ENCODE peak calls at places on chromosomes 1 and 21, in five cellular contexts. One of them, this sample, is unnamed.

GRCh38 chr1:116258668-116259419 is 114.2 kb upstream of the ATP1A1 start:
- DNase-seq in A549: no peak
- DNase-seq in transverse colon: no peak
- DNase-seq in ovary: no peak
- DNase-seq in upper lobe of left lung: no peak
- DNase-seq in this sample: no peak

GRCh38 chr1:193059282-193060225 is at the start of the genes RO60 and UCHL5:
- DNase-seq in A549: peak; percentile 91
- DNase-seq in ovary: peak; percentile 95
- DNase-seq in upper lobe of left lung: peak; percentile 98
- DNase-seq in transverse colon: peak; percentile 97
- DNase-seq in this sample: peak; percentile 96

GRCh38 chr1:231935856-231936255 is 309.3 kb downstream of the DISC1 start:
- DNase-seq in A549: no peak
- DNase-seq in upper lobe of left lung: no peak
- DNase-seq in ovary: no peak
- DNase-seq in transverse colon: no peak
- DNase-seq in this sample: no peak

GRCh38 chr1:8875216-8875861 is 3.1 kb downstream of the ENO1 start:
- DNase-seq in transverse colon: no peak
- DNase-seq in ovary: no peak
- DNase-seq in A549: no peak
- DNase-seq in upper lobe of left lung: no peak
- DNase-seq in this sample: no peak

GRCh38 chr1:40399984-40400704 is 26.6 kb downstream of the SMAP2 start:
- DNase-seq in ovary: no peak
- DNase-seq in transverse colon: no peak
- DNase-seq in upper lobe of left lung: no peak
- DNase-seq in A549: no peak
- DNase-seq in this sample: no peak

GRCh38 chr1:78586572-78586971 is 33.7 kb upstream of the IFI44L start:
- DNase-seq in upper lobe of left lung: no peak
- DNase-seq in A549: no peak
- DNase-seq in ovary: no peak
- DNase-seq in transverse colon: no peak
- DNase-seq in this sample: no peak

GRCh38 chr1:175750366-175751111 is 7.1 kb upstream of the TNR start:
- DNase-seq in ovary: no peak
- DNase-seq in upper lobe of left lung: no peak
- DNase-seq in A549: no peak
- DNase-seq in transverse colon: no peak
- DNase-seq in this sample: no peak

GRCh38 chr21:46096997-46097825 is 701 bp upstream of the COL6A2 start:
- DNase-seq in A549: no peak
- DNase-seq in transverse colon: peak; percentile 8
- DNase-seq in upper lobe of left lung: peak; percentile 18
- DNase-seq in ovary: peak; percentile 61
- DNase-seq in this sample: peak; percentile 24

GRCh38 chr1:37446874-37447273 is 27.5 kb upstream of the ZC3H12A start:
- DNase-seq in ovary: no peak
- DNase-seq in upper lobe of left lung: no peak
- DNase-seq in A549: no peak
- DNase-seq in transverse colon: no peak
- DNase-seq in this sample: no peak

GRCh38 chr1:45335732-45336365 is 4.1 kb upstream of the TOE1 start:
- DNase-seq in ovary: no peak
- DNase-seq in transverse colon: peak; percentile 38
- DNase-seq in upper lobe of left lung: no peak
- DNase-seq in A549: no peak
- DNase-seq in this sample: no peak

GRCh38 chr1:45340816-45341215 is 576 bp upstream of the MUTYH start:
- DNase-seq in transverse colon: no peak
- DNase-seq in ovary: no peak
- DNase-seq in A549: no peak
- DNase-seq in upper lobe of left lung: no peak
- DNase-seq in this sample: no peak

GRCh38 chr1:45344491-45344890 is 4.3 kb upstream of the MUTYH start:
- DNase-seq in upper lobe of left lung: no peak
- DNase-seq in ovary: no peak
- DNase-seq in A549: no peak
- DNase-seq in transverse colon: no peak
- DNase-seq in this sample: no peak

GRCh38 chr1:45337630-45338320 is 2.2 kb upstream of the TOE1 start:
- DNase-seq in upper lobe of left lung: no peak
- DNase-seq in transverse colon: no peak
- DNase-seq in A549: no peak
- DNase-seq in ovary: no peak
- DNase-seq in this sample: no peak

GRCh38 chr1:45339694-45340558 is at the start of the genes MUTYH and TOE1:
- DNase-seq in upper lobe of left lung: peak; percentile 95
- DNase-seq in transverse colon: peak; percentile 95
- DNase-seq in A549: peak; percentile 82
- DNase-seq in ovary: peak; percentile 90
- DNase-seq in this sample: peak; percentile 94
- TF ChIP-seq EP300 in upper lobe of left lung: no peak
- TF ChIP-seq EP300 in transverse colon: no peak
- TF ChIP-seq EP300 in A549: no peak
- TF ChIP-seq EP300 in ovary: no peak
- TF ChIP-seq EP300 in this sample: no peak

GRCh38 chr1:226814751-226815496 is 55.5 kb upstream of the PSEN2 start:
- DNase-seq in upper lobe of left lung: peak; percentile 92
- DNase-seq in transverse colon: peak; percentile 73
- DNase-seq in A549: peak; percentile 56
- DNase-seq in ovary: peak; percentile 43
- DNase-seq in this sample: peak; percentile 63
- TF ChIP-seq EP300 in upper lobe of left lung: peak; percentile 87
- TF ChIP-seq EP300 in transverse colon: peak; percentile 79
- TF ChIP-seq EP300 in A549: no peak
- TF ChIP-seq EP300 in ovary: peak; percentile 86
- TF ChIP-seq EP300 in this sample: peak; percentile 76

GRCh38 chr1:23772854-23773242 is 5.4 kb upstream of the PITHD1 start:
- DNase-seq in ovary: no peak
- DNase-seq in upper lobe of left lung: no peak
- DNase-seq in A549: no peak
- DNase-seq in transverse colon: no peak
- DNase-seq in this sample: no peak

GRCh38 chr1:23779826-23780371 is 1.7 kb downstream of the PITHD1 start:
- DNase-seq in A549: no peak
- DNase-seq in transverse colon: no peak
- DNase-seq in ovary: no peak
- DNase-seq in upper lobe of left lung: no peak
- DNase-seq in this sample: no peak

GRCh38 chr1:23776198-23776597 is 2.0 kb upstream of the PITHD1 start:
- DNase-seq in A549: no peak
- DNase-seq in transverse colon: no peak
- DNase-seq in upper lobe of left lung: no peak
- DNase-seq in ovary: no peak
- DNase-seq in this sample: no peak

GRCh38 chr1:23774174-23774880 is 3.9 kb upstream of the PITHD1 start:
- DNase-seq in transverse colon: no peak
- DNase-seq in ovary: no peak
- DNase-seq in A549: no peak
- DNase-seq in upper lobe of left lung: peak; percentile 34
- DNase-seq in this sample: no peak

DNA sequence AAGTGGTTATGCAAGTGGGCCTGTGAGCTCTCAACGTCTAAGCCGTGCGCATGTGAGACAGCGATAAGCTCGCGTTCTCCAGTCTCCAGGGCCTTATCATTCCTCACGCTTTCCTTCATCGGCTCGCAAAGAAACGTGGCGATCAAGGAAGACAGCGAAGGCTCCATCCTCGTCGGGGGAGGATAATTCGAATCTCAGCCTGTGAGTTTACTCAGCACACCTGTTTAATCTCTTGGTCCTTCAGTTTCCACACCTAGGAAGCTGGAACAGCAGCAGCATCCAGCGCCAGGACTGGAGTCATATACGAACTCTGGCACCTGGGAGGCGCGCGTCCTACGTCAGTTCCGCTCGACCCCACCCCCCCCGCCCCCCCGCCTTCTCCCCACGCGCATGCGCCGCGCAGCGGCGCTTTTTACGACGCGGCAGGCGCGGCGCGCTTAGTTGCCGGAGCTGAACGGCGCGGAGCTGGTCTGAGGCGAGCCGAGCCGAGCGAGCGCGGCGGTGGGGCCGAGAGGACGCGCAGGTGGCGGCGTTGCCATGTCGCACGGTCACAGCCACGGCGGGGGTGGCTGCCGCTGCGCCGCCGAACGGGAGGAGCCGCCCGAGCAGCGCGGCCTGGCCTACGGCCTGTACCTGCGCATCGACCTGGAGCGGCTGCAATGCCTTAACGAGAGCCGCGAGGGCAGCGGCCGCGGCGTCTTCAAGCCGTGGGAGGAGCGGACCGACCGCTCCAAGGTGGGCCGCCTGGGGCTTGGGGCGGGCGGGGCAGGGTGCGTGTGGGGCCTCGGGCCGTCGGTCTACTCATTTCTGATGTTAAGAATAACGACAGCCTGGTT is at the start of gene PITHD1:
- DNase-seq in transverse colon: peak; percentile 88
- DNase-seq in upper lobe of left lung: peak; percentile 82
- DNase-seq in ovary: peak; percentile 86
- DNase-seq in A549: peak; percentile 87
- DNase-seq in this sample: peak; percentile 89
- TF ChIP-seq EP300 in transverse colon: no peak
- TF ChIP-seq EP300 in upper lobe of left lung: no peak
- TF ChIP-seq EP300 in ovary: peak; percentile 6
- TF ChIP-seq EP300 in A549: no peak
- TF ChIP-seq EP300 in this sample: peak; percentile 17

GRCh38 chr1:182297312-182297711 is 94.3 kb downstream of the GLUL start:
- DNase-seq in transverse colon: no peak
- DNase-seq in A549: no peak
- DNase-seq in ovary: no peak
- DNase-seq in upper lobe of left lung: no peak
- DNase-seq in this sample: no peak

GRCh38 chr1:182301026-182301436 is 90.6 kb downstream of the GLUL start:
- DNase-seq in ovary: no peak
- DNase-seq in upper lobe of left lung: no peak
- DNase-seq in transverse colon: no peak
- DNase-seq in A549: no peak
- DNase-seq in this sample: no peak

GRCh38 chr1:182301467-182302198 is 90.0 kb downstream of the GLUL start:
- DNase-seq in transverse colon: peak; percentile 48
- DNase-seq in upper lobe of left lung: peak; percentile 49
- DNase-seq in ovary: no peak
- DNase-seq in A549: no peak
- DNase-seq in this sample: peak; percentile 40

GRCh38 chr1:182303778-182304177 is 87.8 kb downstream of the GLUL start:
- DNase-seq in ovary: no peak
- DNase-seq in A549: no peak
- DNase-seq in transverse colon: no peak
- DNase-seq in upper lobe of left lung: no peak
- DNase-seq in this sample: no peak

GRCh38 chr1:182299728-182300581 is 91.6 kb downstream of the GLUL start:
- DNase-seq in A549: no peak
- DNase-seq in transverse colon: peak; percentile 63
- DNase-seq in ovary: peak; percentile 51
- DNase-seq in upper lobe of left lung: peak; percentile 62
- DNase-seq in this sample: peak; percentile 55
- TF ChIP-seq EP300 in A549: no peak
- TF ChIP-seq EP300 in transverse colon: no peak
- TF ChIP-seq EP300 in ovary: no peak
- TF ChIP-seq EP300 in upper lobe of left lung: no peak
- TF ChIP-seq EP300 in this sample: no peak

GRCh38 chr21:37233551-37234146 is 33.5 kb downstream of the VPS26C start:
- DNase-seq in transverse colon: no peak
- DNase-seq in ovary: no peak
- DNase-seq in A549: no peak
- DNase-seq in upper lobe of left lung: no peak
- DNase-seq in this sample: no peak

GRCh38 chr21:37230632-37231246 is 36.4 kb downstream of the VPS26C start:
- DNase-seq in transverse colon: no peak
- DNase-seq in ovary: no peak
- DNase-seq in upper lobe of left lung: no peak
- DNase-seq in A549: no peak
- DNase-seq in this sample: no peak

GRCh38 chr21:37231671-37232070 is 35.5 kb downstream of the VPS26C start:
- DNase-seq in ovary: no peak
- DNase-seq in A549: no peak
- DNase-seq in transverse colon: no peak
- DNase-seq in upper lobe of left lung: no peak
- DNase-seq in this sample: no peak

GRCh38 chr21:37231247-37231645 is 35.9 kb downstream of the VPS26C start:
- DNase-seq in transverse colon: no peak
- DNase-seq in ovary: no peak
- DNase-seq in upper lobe of left lung: no peak
- DNase-seq in A549: no peak
- DNase-seq in this sample: no peak

GRCh38 chr21:37232274-37233018 is 34.7 kb downstream of the VPS26C start:
- DNase-seq in transverse colon: no peak
- DNase-seq in ovary: no peak
- DNase-seq in upper lobe of left lung: no peak
- DNase-seq in A549: no peak
- DNase-seq in this sample: no peak
- TF ChIP-seq EP300 in transverse colon: no peak
- TF ChIP-seq EP300 in ovary: no peak
- TF ChIP-seq EP300 in upper lobe of left lung: no peak
- TF ChIP-seq EP300 in A549: no peak
- TF ChIP-seq EP300 in this sample: no peak

GRCh38 chr1:3515774-3516480 is 61.5 kb downstream of the ARHGEF16 start:
- DNase-seq in ovary: no peak
- DNase-seq in transverse colon: no peak
- DNase-seq in A549: no peak
- DNase-seq in upper lobe of left lung: no peak
- DNase-seq in this sample: no peak
- TF ChIP-seq EP300 in ovary: no peak
- TF ChIP-seq EP300 in transverse colon: no peak
- TF ChIP-seq EP300 in A549: no peak
- TF ChIP-seq EP300 in upper lobe of left lung: no peak
- TF ChIP-seq EP300 in this sample: no peak

GRCh38 chr1:245810789-245811337 is 656.1 kb downstream of the KIF26B start:
- DNase-seq in A549: no peak
- DNase-seq in transverse colon: no peak
- DNase-seq in upper lobe of left lung: no peak
- DNase-seq in ovary: no peak
- DNase-seq in this sample: no peak
- TF ChIP-seq EP300 in A549: no peak
- TF ChIP-seq EP300 in transverse colon: no peak
- TF ChIP-seq EP300 in upper lobe of left lung: no peak
- TF ChIP-seq EP300 in ovary: no peak
- TF ChIP-seq EP300 in this sample: no peak

This sample was measured in stomach.